ENCODE peak calls at places on chromosomes 6 and 20, in nine cellular contexts. Z, Q, N, L, H, R, J, X and D are unnamed samples.

GRCh38 chr6:6724319-6725119 is 136.0 kb downstream of the LY86 start:
- DNase-seq in Z (peak), Q (peak), N (no peak), L (no peak), H (peak), R (peak), J (peak), X (peak), D (no peak)

GRCh38 chr6:37503486-37503980 is 3.8 kb upstream of the CCDC167 start:
- DNase-seq in Z (no peak), Q (no peak), N (no peak), L (no peak), H (no peak), R (peak), J (no peak), X (no peak), D (no peak)

GRCh38 chr6:52877168-52877567 is 32.3 kb downstream of the GSTA3 start:
- DNase-seq in Z (peak), Q (peak), N (peak), L (peak), H (peak), R (no peak), J (no peak), X (no peak), D (no peak)

GRCh38 chr6:168713839-168714238 is 272.9 kb downstream of the SMOC2 start:
- DNase-seq in Z (no peak), Q (peak), N (no peak), L (no peak), H (no peak), R (no peak), J (no peak), X (no peak), D (no peak)

GRCh38 chr20:48716086-48716485 is 111.7 kb downstream of the PREX1 start:
- DNase-seq in Z (no peak), Q (no peak), N (no peak), L (no peak), H (no peak), R (no peak), J (no peak), X (no peak), D (no peak)

GRCh38 chr6:87916446-87916845 is 131.2 kb upstream of the SPACA1 start:
- DNase-seq in Z (no peak), Q (no peak), N (no peak), L (no peak), H (no peak), R (peak), J (no peak), X (no peak), D (no peak)

GRCh38 chr20:37999526-38000263 is 33.6 kb downstream of the TTI1 start:
- DNase-seq in Z (no peak), Q (no peak), N (no peak), L (no peak), H (no peak), R (no peak), J (no peak), X (no peak), D (no peak)

GRCh38 chr6:26445934-26446667 is 5.8 kb downstream of the BTN3A3 start:
- DNase-seq in Z (no peak), Q (no peak), N (no peak), L (no peak), H (no peak), R (no peak), J (no peak), X (no peak), D (peak)

GRCh38 chr6:49923826-49924225 is 40.1 kb downstream of the DEFB114 start:
- DNase-seq in Z (no peak), Q (no peak), N (no peak), L (no peak), H (peak), R (no peak), J (no peak), X (no peak), D (no peak)

GRCh38 chr6:37058084-37058586 is 52.7 kb downstream of the FGD2 start:
- DNase-seq in Z (peak), Q (peak), N (no peak), L (no peak), H (peak), R (no peak), J (no peak), X (no peak), D (no peak)

GRCh38 chr6:5351552-5351951 is 90.2 kb downstream of the FARS2 start:
- DNase-seq in Z (no peak), Q (no peak), N (no peak), L (no peak), H (no peak), R (no peak), J (no peak), X (no peak), D (no peak)

GRCh38 chr6:88662163-88662580 is 301.2 kb downstream of the RNGTT start:
- DNase-seq in Z (no peak), Q (no peak), N (no peak), L (no peak), H (no peak), R (no peak), J (no peak), X (no peak), D (peak)

GRCh38 chr6:27531772-27532459 is 59.0 kb upstream of the ZNF184 start:
- DNase-seq in Z (no peak), Q (no peak), N (no peak), L (no peak), H (no peak), R (no peak), J (no peak), X (no peak), D (no peak)

GRCh38 chr6:111480988-111481830 is 1.8 kb downstream of the REV3L start:
- DNase-seq in Z (peak), Q (peak), N (no peak), L (no peak), H (peak), R (peak), J (no peak), X (no peak), D (no peak)

GRCh38 chr20:47276856-47277541 is 79.5 kb downstream of the ZMYND8 start:
- DNase-seq in Z (peak), Q (peak), N (peak), L (no peak), H (peak), R (no peak), J (no peak), X (no peak), D (no peak)

DNA sequence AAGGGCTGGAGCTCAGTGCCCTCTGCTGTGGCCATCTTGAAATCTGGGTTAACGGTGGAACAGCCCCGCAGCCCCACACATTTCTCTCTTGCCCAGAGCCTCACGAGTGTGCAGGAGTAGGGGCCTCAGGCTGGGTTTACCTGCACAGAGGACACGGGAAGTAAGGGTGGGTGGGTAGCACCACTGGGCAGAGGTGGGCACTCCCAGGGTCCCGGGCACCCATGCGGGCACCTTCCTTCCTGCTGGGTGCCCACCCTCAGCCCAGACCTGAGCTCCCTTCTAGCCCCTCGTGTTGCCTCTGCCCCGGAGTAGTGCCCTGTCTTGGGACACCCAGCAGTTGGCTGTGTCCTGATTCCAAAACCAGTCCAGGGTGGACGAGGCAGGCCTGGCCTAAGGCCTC is 11.2 kb downstream of the COL9A3 start:
- DNase-seq in Z (no peak), Q (no peak), N (no peak), L (no peak), H (no peak), R (no peak), J (no peak), X (no peak), D (no peak)
- H3K4me3 ChIP-seq in Z (no peak), Q (no peak), N (no peak), L (no peak), H (no peak), R (no peak), J (no peak), X (no peak), D (no peak)

GRCh38 chr6:144583614-144583954 is 298.4 kb downstream of the UTRN start:
- DNase-seq in Z (no peak), Q (no peak), N (no peak), L (no peak), H (no peak), R (no peak), J (no peak), X (no peak), D (no peak)
- H3K4me3 ChIP-seq in Z (no peak), Q (peak), N (no peak), L (no peak), H (peak), R (peak), J (peak), X (no peak), D (no peak)

GRCh38 chr6:134247271-134247833 is 70.6 kb downstream of the SGK1 start:
- DNase-seq in Z (no peak), Q (no peak), N (no peak), L (no peak), H (no peak), R (peak), J (no peak), X (no peak), D (peak)

GRCh38 chr6:134249759-134250602 is 67.9 kb downstream of the SGK1 start:
- DNase-seq in Z (peak), Q (peak), N (peak), L (no peak), H (peak), R (no peak), J (no peak), X (no peak), D (no peak)

GRCh38 chr6:134245691-134246090 is 72.2 kb downstream of the SGK1 start:
- DNase-seq in Z (no peak), Q (no peak), N (no peak), L (no peak), H (no peak), R (no peak), J (no peak), X (no peak), D (no peak)

GRCh38 chr6:134249412-134249758 is 68.5 kb downstream of the SGK1 start:
- DNase-seq in Z (peak), Q (no peak), N (no peak), L (no peak), H (no peak), R (no peak), J (no peak), X (no peak), D (no peak)

GRCh38 chr6:134247854-134248580 is 69.9 kb downstream of the SGK1 start:
- DNase-seq in Z (no peak), Q (no peak), N (no peak), L (no peak), H (no peak), R (no peak), J (no peak), X (no peak), D (no peak)
- H3K4me3 ChIP-seq in Z (no peak), Q (no peak), N (no peak), L (no peak), H (no peak), R (peak), J (no peak), X (no peak), D (no peak)

GRCh38 chr6:167491403-167492095 is 166.7 kb downstream of the TTLL2 start:
- DNase-seq in Z (no peak), Q (no peak), N (no peak), L (no peak), H (no peak), R (no peak), J (no peak), X (peak), D (no peak)

GRCh38 chr6:167492096-167492449 is 167.2 kb downstream of the TTLL2 start:
- DNase-seq in Z (no peak), Q (no peak), N (no peak), L (no peak), H (no peak), R (no peak), J (no peak), X (peak), D (no peak)

GRCh38 chr6:167494698-167495435 is 170.0 kb downstream of the TTLL2 start:
- DNase-seq in Z (no peak), Q (no peak), N (no peak), L (no peak), H (no peak), R (no peak), J (no peak), X (no peak), D (no peak)

GRCh38 chr6:167493961-167494697 is 169.2 kb downstream of the TTLL2 start:
- DNase-seq in Z (no peak), Q (no peak), N (no peak), L (no peak), H (no peak), R (no peak), J (no peak), X (no peak), D (no peak)

GRCh38 chr6:167493310-167493709 is 168.4 kb downstream of the TTLL2 start:
- DNase-seq in Z (no peak), Q (no peak), N (no peak), L (no peak), H (no peak), R (no peak), J (no peak), X (no peak), D (no peak)
- H3K4me3 ChIP-seq in Z (no peak), Q (no peak), N (no peak), L (no peak), H (no peak), R (no peak), J (no peak), X (no peak), D (no peak)

GRCh38 chr6:76262240-76262639 is 189.8 kb upstream of the IMPG1 start:
- DNase-seq in Z (no peak), Q (no peak), N (no peak), L (no peak), H (no peak), R (no peak), J (no peak), X (no peak), D (no peak)
- H3K4me3 ChIP-seq in Z (no peak), Q (no peak), N (no peak), L (no peak), H (no peak), R (no peak), J (no peak), X (no peak), D (no peak)